ENCODE peak calls at places on chromosomes 6 and 20, in nine cellular contexts. Z is T-helper 2 cell; T is left colon; A is NCI-H1436; E is NAMALWA; C is stimulated activated CD8-positive, alpha-beta memory T cell treated with anti-CD3 and anti-CD28 coated beads, Interleukin-2, amount 100 ng/mL, for 1 hour; N is HS-5; Y is NCI-H748 treated with DMSO at 0.1 percent for 48 hours; S is osteoblast. B is an unnamed sample.
A peak's percentile ranks its signal among the peaks of the same experiment; 100 is the strongest.

GRCh38 chr6:125810435-125810834 is 19.7 kb downstream of the NCOA7 start:
- DNase-seq in Z (no peak), T (no peak), A (peak; percentile 92), E (peak; percentile 61), C (no peak), N (no peak), Y (peak; percentile 53), S (no peak), B (no peak)

GRCh38 chr6:140636698-140637402 is 1262.4 kb upstream of the CITED2 start:
- DNase-seq in Z (no peak), T (no peak), A (peak; percentile 45), E (no peak), C (no peak), N (no peak), Y (peak; percentile 11), S (peak; percentile 31), B (no peak)

GRCh38 chr6:40398810-40399477 is 188.2 kb downstream of the LRFN2 start:
- DNase-seq in Z (no peak), T (no peak), A (no peak), E (no peak), C (no peak), N (no peak), Y (no peak), S (no peak), B (no peak)

GRCh38 chr6:45663181-45664180 is 285.7 kb upstream of the SUPT3H start:
- DNase-seq in Z (peak; percentile 78), T (peak; percentile 32), A (no peak), E (no peak), C (no peak), N (no peak), Y (no peak), S (no peak), B (no peak)

GRCh38 chr6:81309841-81310240 is 442.6 kb downstream of the TENT5A start:
- DNase-seq in Z (no peak), T (no peak), A (no peak), E (no peak), C (no peak), N (no peak), Y (no peak), S (no peak), B (no peak)

GRCh38 chr6:38696345-38696744 is 6.6 kb downstream of the GLO1 start:
- DNase-seq in Z (no peak), T (no peak), A (no peak), E (no peak), C (no peak), N (no peak), Y (no peak), S (no peak), B (no peak)

GRCh38 chr6:35088281-35089215 is 52.6 kb downstream of the TCP11 start:
- DNase-seq in Z (no peak), T (no peak), A (no peak), E (no peak), C (no peak), N (no peak), Y (no peak), S (peak; percentile 66), B (no peak)

GRCh38 chr20:5845686-5846651 is 95.8 kb downstream of the SHLD1 start:
- DNase-seq in Z (peak; percentile 77), T (no peak), A (peak; percentile 80), E (no peak), C (no peak), N (no peak), Y (peak; percentile 42), S (no peak), B (no peak)

GRCh38 chr6:44073612-44074382 is 53.5 kb downstream of the MRPL14 start:
- DNase-seq in Z (peak; percentile 24), T (no peak), A (no peak), E (no peak), C (no peak), N (no peak), Y (no peak), S (peak; percentile 91), B (no peak)

GRCh38 chr20:38112249-38112942 is 52.7 kb downstream of the TGM2 start:
- DNase-seq in Z (no peak), T (no peak), A (no peak), E (no peak), C (no peak), N (no peak), Y (no peak), S (no peak), B (no peak)

GRCh38 chr6:126657556-126658129 is 317.7 kb downstream of the CENPW start:
- DNase-seq in Z (no peak), T (peak; percentile 7), A (no peak), E (peak; percentile 46), C (no peak), N (no peak), Y (no peak), S (no peak), B (no peak)

GRCh38 chr6:44444853-44445252 is 57.3 kb downstream of the CDC5L start:
- DNase-seq in Z (no peak), T (no peak), A (no peak), E (no peak), C (no peak), N (no peak), Y (no peak), S (no peak), B (no peak)

GRCh38 chr6:138695193-138695592 is 78.4 kb upstream of the CCDC28A start:
- DNase-seq in Z (no peak), T (no peak), A (no peak), E (no peak), C (no peak), N (no peak), Y (no peak), S (no peak), B (no peak)

GRCh38 chr6:26053929-26054658 is 33.1 kb upstream of the HFE start:
- DNase-seq in Z (no peak), T (no peak), A (no peak), E (peak; percentile 52), C (no peak), N (no peak), Y (no peak), S (peak; percentile 44), B (no peak)

GRCh38 chr6:16769986-16770376 is 8.7 kb upstream of the ATXN1 start:
- DNase-seq in Z (no peak), T (no peak), A (no peak), E (no peak), C (no peak), N (no peak), Y (no peak), S (peak; percentile 62), B (no peak)

GRCh38 chr6:14711056-14711703 is 534.7 kb upstream of the JARID2 start:
- DNase-seq in Z (peak; percentile 75), T (peak; percentile 42), A (peak; percentile 11), E (peak; percentile 66), C (no peak), N (peak; percentile 82), Y (no peak), S (peak; percentile 88), B (peak; percentile 88)

GRCh38 chr6:138499303-138499991 is at the start of gene NHSL1:
- DNase-seq in Z (no peak), T (peak; percentile 34), A (peak; percentile 11), E (peak; percentile 83), C (no peak), N (no peak), Y (no peak), S (no peak), B (no peak)

GRCh38 chr6:128573036-128573435 is 52.6 kb upstream of the PTPRK start:
- DNase-seq in Z (no peak), T (no peak), A (no peak), E (no peak), C (no peak), N (no peak), Y (no peak), S (no peak), B (no peak)

GRCh38 chr20:29427201-29428060 is 1830.0 kb upstream of the DEFB115 start:
- DNase-seq in Z (no peak), T (peak; percentile 25), A (no peak), E (no peak), C (no peak), N (no peak), Y (no peak), S (no peak), B (no peak)

GRCh38 chr6:126632271-126632670 is 292.4 kb downstream of the CENPW start:
- DNase-seq in Z (no peak), T (no peak), A (no peak), E (no peak), C (no peak), N (no peak), Y (no peak), S (no peak), B (no peak)

GRCh38 chr20:59499863-59500262 is 104.5 kb upstream of the PHACTR3 start:
- DNase-seq in Z (no peak), T (no peak), A (no peak), E (no peak), C (no peak), N (no peak), Y (no peak), S (peak; percentile 66), B (no peak)

GRCh38 chr6:126123226-126123625 is 136.9 kb downstream of the TRMT11 start:
- DNase-seq in Z (no peak), T (no peak), A (no peak), E (no peak), C (no peak), N (no peak), Y (no peak), S (no peak), B (no peak)

GRCh38 chr6:52641826-52642225 is 29.1 kb upstream of the TMEM14A start:
- DNase-seq in Z (no peak), T (no peak), A (peak; percentile 44), E (no peak), C (no peak), N (no peak), Y (peak; percentile 86), S (no peak), B (no peak)

GRCh38 chr6:119801041-119801440 is 451.5 kb upstream of the MAN1A1 start:
- DNase-seq in Z (no peak), T (no peak), A (no peak), E (no peak), C (no peak), N (no peak), Y (no peak), S (no peak), B (no peak)

GRCh38 chr6:126701799-126702198 is 361.9 kb downstream of the CENPW start:
- DNase-seq in Z (no peak), T (no peak), A (no peak), E (peak; percentile 24), C (no peak), N (no peak), Y (no peak), S (no peak), B (no peak)

GRCh38 chr6:47321582-47321981 is 11.9 kb upstream of the TNFRSF21 start:
- DNase-seq in Z (peak; percentile 13), T (no peak), A (no peak), E (no peak), C (no peak), N (no peak), Y (no peak), S (no peak), B (no peak)

GRCh38 chr6:90294614-90294988 is 2.0 kb downstream of the BACH2 start:
- DNase-seq in Z (peak; percentile 32), T (peak; percentile 19), A (no peak), E (peak; percentile 74), C (no peak), N (no peak), Y (no peak), S (no peak), B (no peak)

GRCh38 chr6:94163877-94164276 is 744.5 kb upstream of the EPHA7 start:
- DNase-seq in Z (no peak), T (no peak), A (no peak), E (no peak), C (no peak), N (no peak), Y (no peak), S (no peak), B (no peak)

GRCh38 chr6:109962271-109962670 is 15.8 kb upstream of the GPR6 start:
- DNase-seq in Z (no peak), T (no peak), A (no peak), E (no peak), C (no peak), N (no peak), Y (no peak), S (no peak), B (no peak)

GRCh38 chr20:52191132-52191435 is 495 bp downstream of the ZFP64 start:
- DNase-seq in Z (no peak), T (no peak), A (peak; percentile 33), E (no peak), C (no peak), N (peak; percentile 87), Y (no peak), S (no peak), B (no peak)

GRCh38 chr20:49656304-49656703 is 57.4 kb downstream of the B4GALT5 start:
- DNase-seq in Z (no peak), T (no peak), A (peak; percentile 65), E (no peak), C (no peak), N (no peak), Y (no peak), S (no peak), B (no peak)

B was measured in CD14-positive monocyte.